ENCODE peak calls at places on chromosomes 13 and 19, in nine cellular contexts. D, Y, E, C, U, L, N, F and X are unnamed samples.
A peak's percentile ranks its signal among the peaks of the same experiment; 100 is the strongest.

GRCh38 chr13:113192902-113193301 is 15.6 kb downstream of the PCID2 start:
- DNase-seq in L (no peak), Y (no peak), C (no peak), U (no peak), D (peak; percentile 44), E (no peak), N (no peak), F (peak; percentile 85), X (no peak)

GRCh38 chr13:28573595-28574373 is 78.9 kb upstream of the FLT1 start:
- DNase-seq in F (no peak), C (peak; percentile 8), D (no peak), E (no peak), Y (no peak), U (no peak), L (no peak), N (no peak), X (no peak)

GRCh38 chr19:23817519-23817918 is 58.8 kb upstream of the ZNF681 start:
- DNase-seq in F (peak; percentile 22), N (no peak), D (no peak), L (no peak), E (peak; percentile 71), Y (peak; percentile 75), U (no peak), C (peak; percentile 82), X (peak; percentile 27)

GRCh38 chr19:17001603-17002183 is 24.9 kb downstream of the CPAMD8 start:
- DNase-seq in L (peak; percentile 84), N (no peak), E (no peak), F (no peak), Y (peak; percentile 48), C (no peak), D (no peak), U (peak; percentile 82), X (no peak)

GRCh38 chr13:106182404-106182803 is 353.1 kb downstream of the EFNB2 start:
- DNase-seq in E (no peak), C (no peak), N (no peak), L (no peak), Y (no peak), F (peak; percentile 86), D (peak; percentile 68), U (no peak), X (peak; percentile 34)

GRCh38 chr13:49954674-49955455 is 18.7 kb upstream of the SPRYD7 start:
- DNase-seq in E (no peak), L (no peak), Y (no peak), C (no peak), N (no peak), D (peak; percentile 45), F (no peak), U (no peak), X (peak; percentile 55)

GRCh38 chr13:23718916-23719470 is 148.8 kb downstream of the TNFRSF19 start:
- DNase-seq in L (no peak), E (no peak), Y (no peak), F (peak; percentile 46), U (no peak), C (no peak), N (no peak), D (peak; percentile 60), X (no peak)

GRCh38 chr13:24502567-24503375 is 9.8 kb downstream of the PARP4 start:
- DNase-seq in C (peak; percentile 79), N (no peak), L (no peak), F (peak; percentile 53), D (peak; percentile 91), Y (peak; percentile 61), E (no peak), U (peak; percentile 64), X (peak; percentile 53)

GRCh38 chr19:42267644-42268141 is 1.4 kb upstream of the CIC start:
- DNase-seq in F (no peak), C (no peak), N (no peak), D (no peak), E (no peak), L (peak; percentile 78), Y (no peak), U (no peak), X (no peak)

GRCh38 chr13:59710995-59711701 is 452.6 kb downstream of the DIAPH3 start:
- DNase-seq in C (no peak), L (no peak), U (no peak), F (no peak), N (no peak), E (no peak), Y (no peak), D (no peak), X (no peak)

DNA sequence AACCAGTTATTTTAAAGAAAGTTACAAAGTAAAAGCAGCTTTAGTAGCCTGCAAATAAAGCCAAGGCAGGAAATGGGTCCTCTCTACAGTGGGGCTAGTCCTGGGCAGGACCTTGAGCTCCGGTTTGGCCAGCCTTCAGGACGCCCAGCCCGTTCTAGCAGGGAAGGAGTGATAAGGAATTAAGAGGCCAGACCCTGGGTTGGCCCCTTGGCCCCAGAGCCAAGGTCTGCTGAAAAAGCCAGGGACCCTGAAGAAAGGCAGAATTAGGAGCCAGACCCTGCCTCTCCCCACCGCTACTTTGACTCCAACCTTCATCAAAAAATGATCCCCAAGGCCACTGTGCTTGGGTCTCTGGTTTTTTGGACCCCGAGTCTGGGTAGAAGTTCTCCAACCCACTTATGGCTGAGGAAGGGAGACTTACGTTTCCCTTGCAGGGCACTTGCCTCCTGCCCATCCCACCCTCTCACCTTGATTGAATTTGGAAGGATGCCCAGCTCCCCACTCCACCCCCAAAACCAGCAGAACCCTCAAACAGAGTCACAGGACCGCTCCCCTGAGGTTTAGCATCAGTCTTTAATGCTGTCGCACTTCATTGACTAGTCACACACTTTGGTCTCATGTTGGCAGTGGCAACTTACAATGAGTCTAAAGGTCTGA is 3.9 kb downstream of the DNAJB1 start:
- DNase-seq in E (no peak), D (peak; percentile 21), F (no peak), N (no peak), Y (no peak), U (no peak), C (no peak), L (no peak), X (no peak)
- H3K4me1 ChIP-seq in E (peaks cover 34% of the 10 kb centered on the region), D (peaks cover 30% of the 10 kb centered on the region), F (peaks cover 21% of the 10 kb centered on the region), N (peaks cover 34% of the 10 kb centered on the region), Y (peaks cover 8% of the 10 kb centered on the region), U (peaks cover 36% of the 10 kb centered on the region), C (peaks cover 36% of the 10 kb centered on the region), L (peaks cover 40% of the 10 kb centered on the region), X (peaks cover 13% of the 10 kb centered on the region)

DNA sequence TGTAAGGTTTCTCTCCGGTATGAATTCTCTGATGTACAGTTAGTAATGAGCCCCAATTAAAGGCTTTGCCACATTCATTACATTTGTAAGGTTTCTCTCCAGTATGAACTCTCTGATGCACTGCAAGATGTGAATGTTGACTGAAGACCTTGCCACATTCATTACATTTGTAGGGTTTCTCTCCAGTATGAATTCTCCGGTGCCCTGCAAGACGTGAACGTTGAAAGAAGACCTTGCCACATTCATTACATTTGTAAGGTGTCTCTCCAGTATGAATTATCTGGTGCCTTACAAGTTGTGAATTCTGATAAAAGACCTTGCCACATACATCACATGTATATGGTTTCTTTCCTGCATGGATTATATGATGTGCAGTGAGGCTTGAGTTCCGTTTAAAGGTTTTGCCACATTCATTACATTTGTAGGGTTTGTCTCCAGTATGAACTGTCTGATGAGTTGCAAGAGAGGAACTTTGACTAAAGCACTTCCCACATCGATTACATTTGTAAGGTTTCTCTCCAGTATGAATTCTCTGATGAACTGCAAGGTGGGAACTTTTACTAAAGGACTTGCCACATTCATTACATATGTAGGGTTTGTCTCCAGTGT is 17.7 kb upstream of the ZNF432 start:
- DNase-seq in E (no peak), D (no peak), N (no peak), Y (no peak), C (no peak), L (no peak), F (no peak), U (no peak), X (no peak)
- H3K9me3 ChIP-seq in E (no peaks in the 10 kb centered on the region), D (peaks cover 58% of the 10 kb centered on the region), N (peaks cover 68% of the 10 kb centered on the region), Y (peaks cover 99% of the 10 kb centered on the region), C (peaks cover 10% of the 10 kb centered on the region), L (peaks cover 50% of the 10 kb centered on the region), F (peaks cover 9% of the 10 kb centered on the region), U (peaks cover 99% of the 10 kb centered on the region), X (peaks cover 14% of the 10 kb centered on the region)

GRCh38 chr13:33349996-33350826 is 64.7 kb upstream of the STARD13 start:
- DNase-seq in E (peak; percentile 55), D (peak; percentile 88), U (peak; percentile 70), C (peak; percentile 79), N (peak; percentile 61), Y (peak; percentile 67), L (peak; percentile 88), F (peak; percentile 47), X (peak; percentile 71)
- H3K4me3 ChIP-seq in E (peak overlapping the region; percentile 83), D (peak overlapping the region; percentile 86), U (peak overlapping the region; percentile 65), C (peak overlapping the region; percentile 76), N (peak overlapping the region; percentile 66), Y (peak overlapping the region; percentile 78), L (peak overlapping the region; percentile 38), F (peak overlapping the region; percentile 96), X (peak overlapping the region; percentile 65)

DNA sequence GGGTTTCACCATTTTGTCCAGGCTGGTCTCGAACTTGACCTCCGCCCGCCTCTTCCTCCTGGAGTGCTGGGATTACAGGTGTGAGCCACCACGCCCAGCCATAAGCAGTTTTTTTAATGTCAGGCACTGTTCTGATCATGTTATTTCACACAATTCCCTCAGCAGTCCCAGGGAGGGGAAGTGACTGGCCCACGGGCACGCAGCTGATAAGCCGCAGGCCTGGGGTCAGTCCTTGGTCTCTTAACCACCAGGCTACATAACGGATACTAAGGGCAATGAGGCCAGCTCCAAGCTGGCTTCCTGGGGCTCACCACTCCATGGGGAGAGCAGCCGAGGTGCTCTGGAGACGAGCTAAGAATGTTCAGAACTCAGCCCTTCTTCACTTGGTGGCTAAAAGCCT is 13.5 kb downstream of the BRSK1 start:
- DNase-seq in D (no peak), C (no peak), Y (no peak), L (no peak), U (no peak), F (no peak), N (no peak), E (no peak), X (no peak)
- H3K4me1 ChIP-seq in D (peaks cover 7% of the 10 kb centered on the region), C (no peaks in the 10 kb centered on the region), Y (no peaks in the 10 kb centered on the region), L (no peaks in the 10 kb centered on the region), U (peaks cover 4% of the 10 kb centered on the region), F (peaks cover 2% of the 10 kb centered on the region), N (no peaks in the 10 kb centered on the region), E (peaks cover 12% of the 10 kb centered on the region), X (no peaks in the 10 kb centered on the region)

GRCh38 chr19:19823916-19824315 is 2.4 kb upstream of the ZNF506 start:
- DNase-seq in U (no peak), C (no peak), L (no peak), E (no peak), Y (no peak), N (no peak), F (no peak), D (no peak), X (no peak)
- H3K9me3 ChIP-seq in U (peaks cover 53% of the 10 kb centered on the region), C (peaks cover 2% of the 10 kb centered on the region), L (no peaks in the 10 kb centered on the region), E (no peaks in the 10 kb centered on the region), Y (peaks cover 66% of the 10 kb centered on the region), N (peaks cover 6% of the 10 kb centered on the region), F (no peaks in the 10 kb centered on the region), D (no peaks in the 10 kb centered on the region), X (no peaks in the 10 kb centered on the region)

GRCh38 chr19:3879656-3880055 is 829 bp upstream of the ATCAY start:
- DNase-seq in N (no peak), C (no peak), U (no peak), Y (no peak), L (no peak), F (no peak), D (peak; percentile 21), E (no peak), X (no peak)

GRCh38 chr19:3880471-3881271 is at the start of gene ATCAY:
- DNase-seq in N (no peak), F (no peak), E (no peak), L (no peak), Y (peak; percentile 89), D (peak; percentile 73), C (no peak), U (no peak), X (no peak)

GRCh38 chr19:3882041-3882384 is 1.5 kb downstream of the ATCAY start:
- DNase-seq in D (no peak), Y (no peak), C (no peak), L (no peak), F (no peak), U (no peak), N (no peak), E (no peak), X (no peak)

GRCh38 chr19:3881272-3882040 is 971 bp downstream of the ATCAY start:
- DNase-seq in Y (peak; percentile 73), E (no peak), L (no peak), F (no peak), U (no peak), D (peak; percentile 77), N (no peak), C (no peak), X (no peak)
- H3K4me3 ChIP-seq in Y (peak overlapping the region; percentile 77), E (no peak overlapping the region), L (no peak overlapping the region), F (no peak overlapping the region), U (no peak overlapping the region), D (no peak overlapping the region), N (no peak overlapping the region), C (no peak overlapping the region), X (no peak overlapping the region)